ENCODE peak calls at places on chromosome 20, in seven cellular contexts. One of them, this sample, is unnamed.

GRCh38 chr20:54017846-54018245 is 52.5 kb downstream of the BCAS1 start:
- DNase-seq in GM04503: no peak
- DNase-seq in left cardiac atrium: no peak
- DNase-seq in epithelial cell of esophagus: no peak
- DNase-seq in naive B cell: peak
- DNase-seq in B cell: peak
- DNase-seq in colonic mucosa: no peak
- DNase-seq in this sample: peak

GRCh38 chr20:35466856-35467255 is 11.5 kb downstream of the CEP250 start:
- DNase-seq in GM04503: no peak
- DNase-seq in left cardiac atrium: no peak
- DNase-seq in epithelial cell of esophagus: no peak
- DNase-seq in naive B cell: no peak
- DNase-seq in B cell: no peak
- DNase-seq in colonic mucosa: no peak
- DNase-seq in this sample: no peak

GRCh38 chr20:46694484-46694883 is 5.2 kb upstream of the TP53RK start:
- DNase-seq in GM04503: no peak
- DNase-seq in left cardiac atrium: no peak
- DNase-seq in epithelial cell of esophagus: peak
- DNase-seq in naive B cell: no peak
- DNase-seq in B cell: no peak
- DNase-seq in colonic mucosa: no peak
- DNase-seq in this sample: no peak

GRCh38 chr20:17680128-17680835 is 1.8 kb downstream of the RRBP1 start:
- DNase-seq in GM04503: peak
- DNase-seq in left cardiac atrium: peak
- DNase-seq in epithelial cell of esophagus: peak
- DNase-seq in naive B cell: peak
- DNase-seq in B cell: peak
- DNase-seq in colonic mucosa: peak
- DNase-seq in this sample: no peak

GRCh38 chr20:20292472-20292871 is 75.4 kb upstream of the INSM1 start:
- DNase-seq in GM04503: no peak
- DNase-seq in left cardiac atrium: no peak
- DNase-seq in epithelial cell of esophagus: no peak
- DNase-seq in naive B cell: no peak
- DNase-seq in B cell: no peak
- DNase-seq in colonic mucosa: no peak
- DNase-seq in this sample: no peak

GRCh38 chr20:51432875-51433274 is 109.6 kb downstream of the NFATC2 start:
- DNase-seq in GM04503: no peak
- DNase-seq in left cardiac atrium: no peak
- DNase-seq in epithelial cell of esophagus: no peak
- DNase-seq in naive B cell: no peak
- DNase-seq in B cell: no peak
- DNase-seq in colonic mucosa: no peak
- DNase-seq in this sample: no peak

GRCh38 chr20:38833857-38834164 is 28.3 kb downstream of the PPP1R16B start:
- DNase-seq in GM04503: no peak
- DNase-seq in left cardiac atrium: no peak
- DNase-seq in epithelial cell of esophagus: no peak
- DNase-seq in naive B cell: no peak
- DNase-seq in B cell: peak
- DNase-seq in colonic mucosa: no peak
- DNase-seq in this sample: peak

GRCh38 chr20:12967932-12968331 is 40.8 kb upstream of the SPTLC3 start:
- DNase-seq in GM04503: no peak
- DNase-seq in left cardiac atrium: no peak
- DNase-seq in epithelial cell of esophagus: no peak
- DNase-seq in naive B cell: no peak
- DNase-seq in B cell: no peak
- DNase-seq in colonic mucosa: no peak
- DNase-seq in this sample: no peak

GRCh38 chr20:14478126-14478525 is 140.7 kb upstream of the FLRT3 start:
- DNase-seq in GM04503: no peak
- DNase-seq in left cardiac atrium: no peak
- DNase-seq in epithelial cell of esophagus: peak
- DNase-seq in naive B cell: no peak
- DNase-seq in B cell: no peak
- DNase-seq in colonic mucosa: no peak
- DNase-seq in this sample: no peak

GRCh38 chr20:48057739-48058138 is 272.5 kb upstream of the SULF2 start:
- DNase-seq in GM04503: no peak
- DNase-seq in left cardiac atrium: no peak
- DNase-seq in epithelial cell of esophagus: no peak
- DNase-seq in naive B cell: no peak
- DNase-seq in B cell: no peak
- DNase-seq in colonic mucosa: no peak
- DNase-seq in this sample: no peak

GRCh38 chr20:62220666-62221568 is 839 bp upstream of the HRH3 start:
- DNase-seq in GM04503: no peak
- DNase-seq in left cardiac atrium: no peak
- DNase-seq in epithelial cell of esophagus: no peak
- DNase-seq in naive B cell: no peak
- DNase-seq in B cell: no peak
- DNase-seq in colonic mucosa: no peak
- DNase-seq in this sample: no peak

GRCh38 chr20:63931735-63932134 is 24.5 kb downstream of the UCKL1 start:
- DNase-seq in GM04503: no peak
- DNase-seq in left cardiac atrium: no peak
- DNase-seq in epithelial cell of esophagus: no peak
- DNase-seq in naive B cell: no peak
- DNase-seq in B cell: no peak
- DNase-seq in colonic mucosa: no peak
- DNase-seq in this sample: no peak

GRCh38 chr20:35093245-35093884 is 758 bp upstream of the TRPC4AP start:
- DNase-seq in GM04503: peak
- DNase-seq in left cardiac atrium: no peak
- DNase-seq in epithelial cell of esophagus: peak
- DNase-seq in naive B cell: no peak
- DNase-seq in B cell: no peak
- DNase-seq in colonic mucosa: no peak
- DNase-seq in this sample: no peak

GRCh38 chr20:48298424-48298823 is 513.1 kb upstream of the SULF2 start:
- DNase-seq in GM04503: no peak
- DNase-seq in left cardiac atrium: no peak
- DNase-seq in epithelial cell of esophagus: no peak
- DNase-seq in naive B cell: no peak
- DNase-seq in B cell: no peak
- DNase-seq in colonic mucosa: no peak
- DNase-seq in this sample: no peak